ENCODE peak calls at places on chromosome 13, in nine cellular contexts. G, C, W, H, Q, J, X, T and R are unnamed samples.

GRCh38 chr13:101267656-101268055 is 148.7 kb downstream of the NALCN start:
- DNase-seq in H (no peak), X (no peak), T (no peak), W (no peak), J (no peak), C (no peak), G (peak), Q (no peak), R (peak)

GRCh38 chr13:60356970-60357369 is 40.0 kb upstream of the TDRD3 start:
- DNase-seq in X (no peak), W (no peak), J (no peak), H (no peak), Q (no peak), G (no peak), T (no peak), C (no peak), R (no peak)

GRCh38 chr13:96491103-96491502 is 401.2 kb downstream of the HS6ST3 start:
- DNase-seq in C (no peak), X (no peak), Q (no peak), H (no peak), T (no peak), G (no peak), W (no peak), J (no peak), R (no peak)

GRCh38 chr13:110359840-110360301 is 52.8 kb downstream of the COL4A2 start:
- DNase-seq in X (no peak), Q (no peak), T (no peak), C (no peak), J (no peak), G (no peak), W (peak), H (peak), R (peak)

GRCh38 chr13:45278096-45278645 is 62.8 kb downstream of the TPT1 start:
- DNase-seq in J (no peak), T (no peak), W (no peak), X (no peak), G (no peak), C (no peak), H (no peak), Q (no peak), R (no peak)

GRCh38 chr13:76454991-76455390 is 431.2 kb downstream of the KCTD12 start:
- DNase-seq in X (no peak), C (no peak), H (no peak), J (no peak), G (no peak), W (no peak), Q (no peak), T (no peak), R (no peak)

GRCh38 chr13:28204043-28204442 is 65.7 kb downstream of the PAN3 start:
- DNase-seq in Q (no peak), X (no peak), W (no peak), T (no peak), C (no peak), J (no peak), G (no peak), H (no peak), R (no peak)

GRCh38 chr13:80276371-80277289 is 64.3 kb downstream of the SPRY2 start:
- DNase-seq in Q (no peak), J (no peak), X (no peak), C (no peak), G (no peak), T (no peak), H (peak), W (peak), R (peak)

GRCh38 chr13:30446122-30446500 is 19.6 kb downstream of the HMGB1 start:
- DNase-seq in W (no peak), C (no peak), X (no peak), G (no peak), J (no peak), Q (no peak), T (no peak), H (no peak), R (no peak)

GRCh38 chr13:46949211-46949610 is 52.4 kb upstream of the HTR2A start:
- DNase-seq in C (no peak), W (no peak), J (no peak), G (no peak), Q (no peak), T (no peak), H (no peak), X (no peak), R (no peak)

GRCh38 chr13:83340170-83340569 is 542.1 kb downstream of the SLITRK1 start:
- DNase-seq in Q (no peak), J (no peak), C (no peak), W (peak), G (no peak), H (no peak), X (no peak), T (no peak), R (no peak)

GRCh38 chr13:105787518-105788085 is 747.9 kb downstream of the EFNB2 start:
- DNase-seq in T (no peak), H (no peak), G (no peak), X (no peak), W (no peak), C (no peak), Q (no peak), J (no peak), R (no peak)

GRCh38 chr13:51638497-51638871 is 54.2 kb downstream of the WDFY2 start:
- DNase-seq in W (no peak), J (no peak), Q (no peak), H (no peak), T (no peak), G (peak), X (no peak), C (no peak), R (no peak)

GRCh38 chr13:51221674-51222509 is at the start of gene FAM124A:
- DNase-seq in G (peak), X (peak), T (no peak), W (peak), C (peak), J (peak), Q (no peak), H (no peak), R (no peak)

GRCh38 chr13:113474179-113474578 is 16.3 kb downstream of the DCUN1D2 start:
- DNase-seq in G (peak), Q (no peak), W (no peak), J (no peak), H (peak), C (no peak), X (no peak), T (no peak), R (no peak)

GRCh38 chr13:76992548-76993001 is 694 bp downstream of the CLN5 start:
- DNase-seq in T (no peak), H (no peak), Q (no peak), C (no peak), X (no peak), W (peak), J (peak), G (peak), R (peak)

GRCh38 chr13:114044486-114044885 is 70.6 kb upstream of the C13orf46 start:
- DNase-seq in Q (no peak), J (no peak), X (no peak), G (peak), W (no peak), C (no peak), T (no peak), H (no peak), R (peak)

GRCh38 chr13:40259899-40260298 is 406.5 kb downstream of the FOXO1 start:
- DNase-seq in J (no peak), G (no peak), W (no peak), T (no peak), X (no peak), H (no peak), C (no peak), Q (no peak), R (no peak)

GRCh38 chr13:92775631-92776030 is 451.0 kb upstream of the GPC6 start:
- DNase-seq in G (no peak), W (no peak), C (no peak), H (no peak), J (no peak), T (no peak), X (no peak), Q (no peak), R (no peak)

GRCh38 chr13:114128624-114129522 is 3.5 kb downstream of the RASA3 start:
- DNase-seq in C (no peak), H (no peak), T (no peak), Q (peak), W (peak), J (peak), G (peak), X (peak), R (peak)

GRCh38 chr13:102726430-102726829 is 31.6 kb upstream of the METTL21C start:
- DNase-seq in G (no peak), T (no peak), C (no peak), H (no peak), Q (no peak), J (no peak), X (no peak), W (peak), R (peak)

GRCh38 chr13:104006625-104007061 is 940.4 kb upstream of the SLC10A2 start:
- DNase-seq in C (no peak), G (no peak), H (no peak), J (no peak), W (no peak), T (no peak), X (no peak), Q (no peak), R (peak)

GRCh38 chr13:24692541-24692940 is 12.3 kb downstream of the ATP12A start:
- DNase-seq in W (no peak), J (peak), H (no peak), T (no peak), C (no peak), G (peak), X (no peak), Q (no peak), R (peak)

GRCh38 chr13:33512880-33513554 is 227.5 kb upstream of the STARD13 start:
- DNase-seq in W (no peak), Q (no peak), T (no peak), J (no peak), G (peak), C (no peak), H (no peak), X (no peak), R (no peak)

GRCh38 chr13:49622174-49622946 is 5.9 kb upstream of the ARL11 start:
- DNase-seq in T (no peak), X (no peak), J (no peak), G (no peak), W (no peak), Q (no peak), H (no peak), C (no peak), R (no peak)

DNA sequence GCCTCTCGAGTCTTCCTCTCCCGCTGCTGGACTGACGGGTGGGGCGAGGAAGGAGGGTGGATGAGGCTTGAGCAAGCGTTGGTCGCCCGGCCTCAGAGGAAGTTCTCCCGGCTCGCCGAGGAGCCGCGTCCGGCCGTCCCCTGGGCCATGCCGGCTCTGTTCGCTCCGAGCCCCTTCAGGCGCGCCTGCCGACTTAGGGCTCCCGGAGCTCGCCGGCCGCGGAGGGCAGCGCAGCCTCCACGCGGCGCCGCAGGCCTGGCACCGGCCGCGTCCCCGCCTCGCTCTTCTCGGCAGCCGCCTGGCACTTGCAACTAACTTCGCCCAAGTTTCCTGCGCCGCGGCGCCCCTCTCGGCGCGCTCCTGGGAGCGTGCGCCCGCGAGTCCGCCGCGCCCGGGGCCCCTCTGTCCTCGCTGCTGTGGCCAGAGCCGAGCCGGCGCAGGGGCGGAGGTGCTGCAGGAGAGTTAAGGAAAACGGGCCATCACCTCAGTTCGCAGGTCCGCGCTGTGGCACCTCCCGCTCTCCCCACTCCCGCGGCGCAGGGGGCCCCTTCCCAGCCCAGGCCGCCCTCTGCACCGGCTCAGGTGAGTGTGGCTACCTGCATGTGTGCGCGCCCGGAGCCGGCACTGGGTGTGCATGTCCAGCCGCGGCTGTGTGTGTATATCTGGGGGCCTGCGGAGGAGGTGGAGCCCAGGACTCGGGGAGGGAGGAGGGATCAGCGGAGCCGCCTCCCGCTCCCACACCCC is 639 bp upstream of the SOX21 start:
- DNase-seq in J (peak), X (no peak), C (peak), G (peak), T (no peak), H (peak), W (peak), Q (no peak), R (peak)
- H3K4me3 ChIP-seq in J (peak), X (peak), C (peak), G (no peak), T (peak), H (no peak), W (no peak), Q (peak), R (peak)

GRCh38 chr13:20093946-20094345 is 66.9 kb downstream of the GJA3 start:
- DNase-seq in J (no peak), H (no peak), X (no peak), G (no peak), W (no peak), C (no peak), Q (no peak), T (no peak), R (no peak)

GRCh38 chr13:20090349-20090748 is 70.5 kb downstream of the GJA3 start:
- DNase-seq in W (no peak), H (no peak), J (no peak), G (no peak), Q (no peak), C (no peak), X (no peak), T (no peak), R (no peak)
- TF ChIP-seq CTCF in W (no peak), H (no peak), J (no peak), G (peak), Q (no peak), C (no peak), X (no peak), T (peak), R (no peak)

GRCh38 chr13:61414686-61415664 is 674 bp downstream of the PCDH20 start:
- DNase-seq in H (no peak), X (peak), W (no peak), J (peak), T (no peak), C (peak), Q (no peak), G (no peak), R (peak)
- H3K4me3 ChIP-seq in H (no peak), X (peak), W (no peak), J (peak), T (peak), C (peak), Q (peak), G (no peak), R (peak)

GRCh38 chr13:99959538-99960230 is 11.9 kb downstream of the ZIC5 start:
- DNase-seq in T (no peak), H (no peak), X (no peak), C (peak), G (no peak), J (no peak), Q (no peak), W (no peak), R (peak)
- TF ChIP-seq CTCF in T (no peak), H (no peak), X (no peak), C (peak), G (no peak), J (no peak), Q (no peak), W (no peak), R (peak)

DNA sequence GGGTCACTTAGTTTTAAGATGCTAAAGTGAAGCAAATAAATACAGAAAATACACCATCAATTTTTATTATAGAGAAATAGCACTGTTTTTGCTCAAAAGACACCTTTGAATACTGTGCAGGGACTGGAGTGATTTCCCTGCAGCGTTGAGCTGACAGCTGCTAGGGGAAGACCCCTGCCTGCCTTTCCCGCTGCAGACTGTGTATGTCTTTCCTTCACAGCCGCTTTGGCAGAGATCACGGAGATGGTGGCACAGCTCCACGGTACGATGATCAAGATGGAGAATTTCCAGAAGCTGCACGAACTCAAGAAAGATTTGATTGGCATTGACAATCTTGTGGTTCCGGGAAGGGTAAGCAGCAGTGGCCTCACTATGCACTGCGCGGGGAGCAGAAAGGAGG is 141.6 kb downstream of the STK24 start:
- DNase-seq in J (no peak), W (no peak), Q (no peak), H (no peak), X (no peak), T (no peak), G (no peak), C (no peak), R (no peak)
- H3K4me3 ChIP-seq in J (no peak), W (no peak), Q (no peak), H (no peak), X (no peak), T (no peak), G (no peak), C (no peak), R (no peak)